ENCODE peak calls at places on chromosomes 3 and 15, in six cellular contexts. A is IMR-90, Z is neuronal stem cell, L is mesendoderm, O is H9, Q is H1. Y is an unnamed sample.

GRCh38 chr15:43552261-43552660 is 34.9 kb downstream of the MAP1A start:
- DNase-seq in Q (no peak), O (no peak), A (no peak), Z (no peak), L (no peak), Y (no peak)

GRCh38 chr3:121834079-121834730 is 655 bp downstream of the IQCB1 start:
- DNase-seq in L (no peak), Z (no peak), Q (no peak), O (no peak), A (peak), Y (no peak)

GRCh38 chr3:355622-356021 is 159.1 kb downstream of the CHL1 start:
- DNase-seq in A (peak), O (no peak), Q (no peak), Z (no peak), L (no peak), Y (peak)

GRCh38 chr3:29427266-29428103 is 146.6 kb downstream of the RBMS3 start:
- DNase-seq in A (no peak), O (no peak), L (no peak), Q (no peak), Z (no peak), Y (peak)

GRCh38 chr15:60721706-60722105 is 242.8 kb upstream of the ICE2 start:
- DNase-seq in A (peak), L (no peak), Q (no peak), Z (no peak), O (no peak), Y (peak)

GRCh38 chr15:58440922-58441321 is 9.1 kb downstream of the LIPC start:
- DNase-seq in Q (no peak), O (no peak), Z (no peak), L (peak), A (no peak), Y (no peak)

GRCh38 chr3:190517696-190518095 is 3.8 kb downstream of the IL1RAP start:
- DNase-seq in Z (no peak), L (no peak), A (peak), Q (no peak), O (no peak), Y (peak)

GRCh38 chr3:14360123-14360881 is 42.1 kb upstream of the SLC6A6 start:
- DNase-seq in A (peak), Z (no peak), Q (no peak), O (no peak), L (no peak), Y (peak)

GRCh38 chr15:65610871-65611718 is at the start of gene INTS14:
- DNase-seq in A (peak), Q (peak), Z (peak), L (peak), O (peak), Y (peak)

GRCh38 chr15:99925661-99926461 is 192.6 kb upstream of the LYSMD4 start:
- DNase-seq in A (no peak), O (peak), Q (peak), L (peak), Z (peak), Y (peak)

GRCh38 chr3:86969500-86970189 is 21.3 kb downstream of the VGLL3 start:
- DNase-seq in O (peak), L (peak), Z (no peak), Q (peak), A (peak), Y (peak)

GRCh38 chr3:183317886-183318845 is 65.1 kb downstream of the B3GNT5 start:
- DNase-seq in L (no peak), A (peak), Q (no peak), Z (no peak), O (no peak), Y (peak)

GRCh38 chr3:100709840-100710235 is 544 bp downstream of the TFG start:
- DNase-seq in O (peak), A (peak), L (peak), Z (peak), Q (peak), Y (peak)

GRCh38 chr15:42037650-42038049 is 16.8 kb upstream of the PLA2G4E start:
- DNase-seq in L (no peak), A (no peak), Q (no peak), O (no peak), Z (no peak), Y (no peak)

GRCh38 chr3:126476166-126476975 is 680 bp upstream of the ZXDC start:
- DNase-seq in O (peak), Z (peak), A (peak), L (peak), Q (peak), Y (no peak)

DNA sequence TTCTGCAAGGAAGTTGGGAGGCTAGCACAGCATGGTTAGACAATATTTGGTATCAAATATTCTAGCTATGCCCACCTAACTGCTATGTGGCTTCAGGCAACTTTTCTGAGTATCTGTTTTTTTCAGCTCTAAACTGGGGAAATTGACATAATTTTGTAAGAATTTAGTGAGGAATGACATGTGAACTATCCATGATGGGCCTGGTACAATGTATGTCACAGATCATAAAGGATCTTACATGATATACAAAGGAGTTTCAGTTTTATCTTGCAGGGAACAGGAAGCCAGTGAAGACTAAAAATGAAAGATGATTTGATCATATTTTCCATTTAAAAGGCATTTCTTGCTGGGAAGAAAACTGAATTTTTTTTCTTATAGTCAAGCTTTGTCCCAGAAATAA is 436.3 kb upstream of the THBS1 start:
- DNase-seq in Q (no peak), Z (no peak), A (no peak), L (no peak), O (no peak), Y (no peak)
- H2BK15ac ChIP-seq in Q (no peak), Z (no peak), A (peak), L (no peak), O (no peak), Y (no peak)

DNA sequence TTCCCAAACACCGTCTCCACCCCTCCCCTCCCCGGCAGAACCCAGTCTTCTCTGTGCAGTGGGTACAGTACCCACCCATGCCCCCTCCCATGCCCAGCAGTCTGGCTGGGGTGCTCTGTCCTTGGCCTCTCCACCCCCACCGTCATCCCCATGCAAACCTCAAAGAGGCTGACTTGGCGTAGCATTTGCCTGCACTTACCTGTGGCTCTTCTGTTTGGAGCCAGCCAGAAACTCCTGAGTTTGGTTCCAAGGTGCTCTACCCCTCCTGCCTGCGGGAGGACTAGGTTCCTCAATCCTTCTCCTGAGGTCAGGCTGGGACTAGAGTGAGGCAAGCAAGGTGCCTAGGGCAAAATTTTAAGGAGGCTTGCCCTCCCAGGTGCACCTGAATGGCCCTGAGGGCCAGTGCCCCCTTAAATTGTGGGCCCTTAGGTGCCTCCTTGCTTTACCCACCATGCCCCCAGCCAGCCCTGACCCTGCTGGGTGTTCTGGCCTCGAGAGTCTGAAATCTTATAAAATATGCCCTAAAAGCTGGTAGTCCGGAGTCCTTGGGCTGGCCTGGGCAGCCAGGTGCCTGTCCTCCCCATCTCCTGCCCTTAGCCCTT is 47.1 kb upstream of the C15orf39 start:
- DNase-seq in Q (no peak), Z (no peak), L (no peak), O (no peak), A (no peak), Y (no peak)
- H2BK15ac ChIP-seq in Q (no peak), Z (peak), L (no peak), O (no peak), A (no peak), Y (no peak)

GRCh38 chr15:78650022-78650421 is 9.0 kb upstream of the CHRNB4 start:
- DNase-seq in Z (no peak), Q (no peak), A (no peak), O (no peak), L (no peak), Y (no peak)

GRCh38 chr15:78651930-78652655 is 11.1 kb upstream of the CHRNB4 start:
- DNase-seq in O (no peak), Z (no peak), A (no peak), Q (no peak), L (no peak), Y (no peak)

GRCh38 chr15:78654272-78654671 is 13.3 kb upstream of the CHRNB4 start:
- DNase-seq in Z (no peak), L (no peak), O (no peak), Q (no peak), A (no peak), Y (no peak)

DNA sequence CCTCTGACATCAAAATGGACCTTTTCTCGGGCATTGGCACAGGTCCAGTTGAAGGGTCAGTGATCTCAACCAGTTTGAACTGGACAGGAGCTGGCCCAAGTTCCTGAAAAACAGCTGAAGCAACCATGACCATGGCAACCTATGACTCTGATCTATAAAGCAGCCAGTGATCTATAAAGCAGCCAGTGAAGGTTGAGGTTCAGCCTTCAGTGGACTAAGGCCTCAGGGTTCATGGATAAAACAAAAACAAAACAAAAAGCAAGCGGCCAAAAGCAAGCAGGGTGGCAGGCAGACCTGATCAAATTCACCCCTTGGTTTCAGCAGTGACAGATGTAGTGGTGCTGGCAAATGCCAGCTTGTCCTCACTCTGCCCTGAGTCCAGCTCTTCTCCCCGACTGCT is 10.0 kb upstream of the CHRNB4 start:
- DNase-seq in O (no peak), Z (no peak), L (no peak), A (no peak), Q (no peak), Y (no peak)
- H2BK15ac ChIP-seq in O (no peak), Z (no peak), L (no peak), A (no peak), Q (no peak), Y (no peak)

DNA sequence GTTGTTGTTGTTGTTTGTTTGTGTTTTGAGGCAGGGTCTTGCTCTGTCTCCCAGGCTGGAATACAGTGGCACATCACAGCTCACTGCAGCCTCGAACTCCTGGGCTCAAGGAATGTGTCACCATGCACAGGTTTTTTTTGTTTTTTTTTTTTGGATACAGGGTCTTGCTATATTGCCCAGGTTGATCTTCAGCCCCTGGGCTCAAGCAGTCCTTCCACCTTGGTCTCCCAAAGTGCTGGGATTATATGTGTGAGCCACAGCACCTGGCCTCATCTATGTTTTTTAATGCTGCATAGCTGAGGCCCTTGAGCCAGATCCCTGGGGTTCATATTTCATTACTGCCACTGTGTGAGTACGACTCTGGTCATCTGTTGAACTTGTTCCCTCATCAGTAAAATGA is 352.6 kb downstream of the FEZF2 start:
- DNase-seq in Q (peak), A (no peak), O (no peak), Z (no peak), L (no peak), Y (no peak)
- H2BK15ac ChIP-seq in Q (no peak), A (no peak), O (no peak), Z (no peak), L (no peak), Y (no peak)

GRCh38 chr3:119630562-119631329 is 29.6 kb downstream of the POPDC2 start:
- DNase-seq in L (peak), Z (no peak), O (no peak), A (peak), Q (no peak), Y (peak)
- H2BK15ac ChIP-seq in L (no peak), Z (no peak), O (no peak), A (peak), Q (no peak), Y (no peak)

GRCh38 chr3:112320698-112321097 is 12.3 kb upstream of the CD200 start:
- DNase-seq in O (no peak), A (no peak), Z (no peak), Q (no peak), L (no peak), Y (no peak)
- H2BK15ac ChIP-seq in O (no peak), A (no peak), Z (no peak), Q (no peak), L (peak), Y (no peak)

DNA sequence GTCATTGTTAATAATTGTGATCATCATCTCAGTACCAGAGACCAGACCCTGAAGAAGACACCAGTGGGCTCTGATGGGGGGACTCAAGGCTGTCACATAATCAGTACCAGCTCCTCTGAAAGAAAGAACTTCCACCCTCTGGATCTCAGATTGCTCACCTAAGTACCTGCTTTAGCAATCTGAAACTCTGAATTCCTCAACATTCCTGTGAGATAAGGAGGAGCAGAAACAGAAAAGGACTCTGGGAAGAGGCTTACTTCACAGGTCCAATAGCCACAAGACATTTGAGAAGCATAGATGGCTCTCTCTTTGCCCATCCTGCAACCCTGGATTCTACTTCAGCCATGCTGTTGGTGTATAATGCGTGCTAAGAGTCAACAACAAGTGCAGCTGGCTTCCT is 44.0 kb upstream of the OXTR start:
- DNase-seq in O (no peak), A (no peak), L (peak), Z (no peak), Q (no peak), Y (no peak)
- H2BK15ac ChIP-seq in O (no peak), A (no peak), L (no peak), Z (no peak), Q (no peak), Y (no peak)

DNA sequence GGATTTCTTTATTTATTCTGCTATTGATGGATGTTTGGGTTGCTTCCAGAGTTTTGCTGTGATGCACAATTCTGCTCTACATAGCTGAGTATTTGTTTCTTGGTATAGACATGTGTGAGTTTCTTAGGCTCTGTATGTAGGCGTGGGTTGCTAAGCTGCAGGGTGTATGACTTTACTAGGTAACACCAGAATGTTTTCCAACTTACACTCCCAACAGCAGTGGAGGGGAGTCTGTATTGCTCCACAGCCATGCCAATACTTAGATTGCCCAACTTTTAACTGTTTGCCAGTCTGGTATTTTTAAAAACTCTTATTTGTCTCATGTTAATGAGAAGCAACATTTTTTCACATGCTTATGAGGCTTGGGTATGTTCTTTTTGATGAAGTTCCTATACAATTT is 155.5 kb upstream of the TNIK start:
- DNase-seq in A (peak), Z (no peak), Q (no peak), O (no peak), L (no peak), Y (no peak)
- H2BK15ac ChIP-seq in A (no peak), Z (no peak), Q (no peak), O (no peak), L (no peak), Y (no peak)

GRCh38 chr3:139309880-139310279 is 33.9 kb upstream of the MRPS22 start:
- DNase-seq in L (no peak), Z (no peak), O (no peak), Q (no peak), A (no peak), Y (peak)

GRCh38 chr3:139309046-139309660 is 34.7 kb upstream of the MRPS22 start:
- DNase-seq in L (no peak), Z (no peak), A (no peak), Q (no peak), O (no peak), Y (no peak)

GRCh38 chr3:139311557-139311956 is 32.3 kb upstream of the MRPS22 start:
- DNase-seq in Q (no peak), O (no peak), A (no peak), Z (no peak), L (no peak), Y (no peak)

GRCh38 chr3:139312416-139312815 is 31.4 kb upstream of the MRPS22 start:
- DNase-seq in A (no peak), O (no peak), L (no peak), Z (no peak), Q (no peak), Y (no peak)

DNA sequence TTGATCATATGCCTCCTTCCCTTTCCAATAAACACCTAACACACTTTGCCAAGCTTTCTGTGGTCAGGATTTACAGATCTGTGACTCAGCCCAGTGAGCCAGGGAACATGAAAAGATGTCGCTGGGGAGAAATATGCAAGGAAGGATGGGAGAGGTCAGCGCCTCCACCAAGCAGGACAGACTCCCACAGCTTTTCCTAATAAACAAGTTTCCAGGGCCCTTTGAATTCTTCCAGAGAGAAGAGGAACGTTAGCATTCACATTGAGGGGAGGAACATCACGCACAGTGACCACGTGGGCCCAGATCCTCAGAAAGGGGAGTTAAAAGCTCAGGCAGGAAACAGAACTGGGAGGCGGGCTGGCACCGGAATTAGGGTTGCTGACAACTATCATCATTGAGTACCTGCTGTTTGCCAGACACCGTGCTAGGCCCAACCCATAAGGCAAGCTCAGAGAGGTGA is 33.3 kb upstream of the MRPS22 start:
- DNase-seq in A (peak), Q (no peak), L (no peak), O (no peak), Z (no peak), Y (peak)
- H2BK15ac ChIP-seq in A (peak), Q (no peak), L (no peak), O (no peak), Z (no peak), Y (no peak)

GRCh38 chr3:169495569-169495968 is 167.9 kb downstream of the MECOM start:
- DNase-seq in A (no peak), L (no peak), Z (no peak), O (no peak), Q (no peak), Y (no peak)

GRCh38 chr3:169494982-169495381 is 168.5 kb downstream of the MECOM start:
- DNase-seq in O (no peak), Z (no peak), Q (no peak), A (no peak), L (no peak), Y (no peak)

GRCh38 chr3:169493512-169494141 is 169.9 kb downstream of the MECOM start:
- DNase-seq in Q (no peak), O (no peak), A (no peak), L (no peak), Z (no peak), Y (no peak)

DNA sequence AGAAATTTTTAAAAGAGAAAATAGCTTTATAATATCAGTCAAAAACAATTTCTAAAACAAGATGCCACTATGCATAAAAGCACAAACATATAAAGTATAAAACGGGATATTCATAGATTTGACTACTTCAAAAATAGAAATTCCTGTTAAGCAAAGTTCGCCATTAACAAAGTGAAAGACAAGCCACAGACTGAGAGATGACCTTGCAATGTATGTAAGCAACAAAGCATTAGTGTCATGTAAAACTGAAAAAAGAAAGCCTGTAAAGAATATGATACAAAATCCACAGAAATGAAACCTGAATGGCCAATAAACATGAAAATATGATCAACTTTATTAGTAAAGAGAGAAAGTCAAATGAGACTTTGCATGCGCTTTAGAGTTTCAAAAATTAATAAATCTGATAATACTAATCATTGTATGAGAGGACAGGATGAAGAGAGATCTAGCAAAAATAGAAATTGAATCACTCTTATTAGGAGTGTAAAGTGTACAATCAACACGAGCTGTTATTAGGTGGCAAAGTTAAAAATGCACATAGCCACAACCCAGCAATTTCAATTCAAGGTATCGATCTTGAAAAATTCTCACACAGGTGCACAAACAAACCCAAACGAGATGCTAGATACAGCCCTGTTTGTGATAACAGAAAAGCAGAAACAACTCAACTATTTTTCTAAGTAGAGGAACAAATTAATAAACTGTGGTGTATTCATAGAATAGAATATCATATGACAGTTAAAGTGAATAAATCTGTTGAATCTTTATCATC is 173.6 kb downstream of the MECOM start:
- DNase-seq in Z (no peak), A (no peak), L (no peak), Q (no peak), O (no peak), Y (no peak)
- H2BK15ac ChIP-seq in Z (no peak), A (no peak), L (no peak), Q (no peak), O (no peak), Y (no peak)

Y was measured in mesenchymal stem cell.